ENCODE peak calls at places on chromosomes 6 and 20, in eight cellular contexts. One of them, this sample, is unnamed.

GRCh38 chr6:150491131-150491795 is 108.4 kb upstream of the PLEKHG1 start:
- DNase-seq in ovary: no peak
- DNase-seq in stomach: no peak
- DNase-seq in A549: peak
- DNase-seq in K562: no peak
- DNase-seq in transverse colon: no peak
- DNase-seq in tibial nerve: no peak
- DNase-seq in GM12878: peak
- DNase-seq in this sample: no peak

GRCh38 chr20:48171626-48172025 is 386.3 kb upstream of the SULF2 start:
- DNase-seq in ovary: no peak
- DNase-seq in stomach: no peak
- DNase-seq in A549: no peak
- DNase-seq in K562: no peak
- DNase-seq in transverse colon: no peak
- DNase-seq in tibial nerve: no peak
- DNase-seq in GM12878: no peak
- DNase-seq in this sample: no peak

GRCh38 chr6:52612336-52613096 is 35.7 kb upstream of the TRAM2 start:
- DNase-seq in ovary: no peak
- DNase-seq in stomach: no peak
- DNase-seq in A549: no peak
- DNase-seq in K562: no peak
- DNase-seq in transverse colon: no peak
- DNase-seq in tibial nerve: no peak
- DNase-seq in GM12878: no peak
- DNase-seq in this sample: no peak

GRCh38 chr6:142705054-142705453 is 239.9 kb downstream of the HIVEP2 start:
- DNase-seq in ovary: no peak
- DNase-seq in stomach: no peak
- DNase-seq in A549: no peak
- DNase-seq in K562: no peak
- DNase-seq in transverse colon: no peak
- DNase-seq in tibial nerve: no peak
- DNase-seq in GM12878: no peak
- DNase-seq in this sample: no peak

GRCh38 chr6:25727028-25727427 is 27.5 kb upstream of the SLC17A4 start:
- DNase-seq in ovary: no peak
- DNase-seq in stomach: no peak
- DNase-seq in A549: no peak
- DNase-seq in K562: no peak
- DNase-seq in transverse colon: no peak
- DNase-seq in tibial nerve: no peak
- DNase-seq in GM12878: no peak
- DNase-seq in this sample: no peak

GRCh38 chr6:31898200-31899011 is 908 bp upstream of the EHMT2 start:
- DNase-seq in ovary: peak
- DNase-seq in stomach: no peak
- DNase-seq in A549: peak
- DNase-seq in K562: peak
- DNase-seq in transverse colon: peak
- DNase-seq in tibial nerve: no peak
- DNase-seq in GM12878: no peak
- DNase-seq in this sample: peak

GRCh38 chr6:49409951-49410542 is 53.0 kb downstream of the MMUT start:
- DNase-seq in ovary: peak
- DNase-seq in stomach: peak
- DNase-seq in A549: peak
- DNase-seq in K562: peak
- DNase-seq in transverse colon: peak
- DNase-seq in tibial nerve: peak
- DNase-seq in GM12878: peak
- DNase-seq in this sample: peak

GRCh38 chr6:137185290-137185689 is 11.8 kb upstream of the IL22RA2 start:
- DNase-seq in ovary: no peak
- DNase-seq in stomach: no peak
- DNase-seq in A549: no peak
- DNase-seq in K562: no peak
- DNase-seq in transverse colon: no peak
- DNase-seq in tibial nerve: no peak
- DNase-seq in GM12878: no peak
- DNase-seq in this sample: no peak

GRCh38 chr6:87822011-87822410 is 120.0 kb upstream of the AKIRIN2 start:
- DNase-seq in ovary: no peak
- DNase-seq in stomach: no peak
- DNase-seq in A549: no peak
- DNase-seq in K562: no peak
- DNase-seq in transverse colon: no peak
- DNase-seq in tibial nerve: no peak
- DNase-seq in GM12878: no peak
- DNase-seq in this sample: peak

GRCh38 chr20:22403860-22404608 is 180.3 kb downstream of the FOXA2 start:
- DNase-seq in ovary: no peak
- DNase-seq in stomach: no peak
- DNase-seq in A549: no peak
- DNase-seq in K562: peak
- DNase-seq in transverse colon: no peak
- DNase-seq in tibial nerve: no peak
- DNase-seq in GM12878: no peak
- DNase-seq in this sample: peak

GRCh38 chr6:120260713-120261112 is 911.2 kb upstream of the MAN1A1 start:
- DNase-seq in ovary: no peak
- DNase-seq in stomach: no peak
- DNase-seq in A549: no peak
- DNase-seq in K562: no peak
- DNase-seq in transverse colon: no peak
- DNase-seq in tibial nerve: no peak
- DNase-seq in GM12878: no peak
- DNase-seq in this sample: no peak

GRCh38 chr6:10838794-10839333 is 525 bp upstream of the MAK start:
- DNase-seq in ovary: no peak
- DNase-seq in stomach: no peak
- DNase-seq in A549: no peak
- DNase-seq in K562: no peak
- DNase-seq in transverse colon: no peak
- DNase-seq in tibial nerve: no peak
- DNase-seq in GM12878: peak
- DNase-seq in this sample: no peak

GRCh38 chr6:81750660-81751387 is 1.7 kb downstream of the TENT5A start:
- DNase-seq in ovary: no peak
- DNase-seq in stomach: no peak
- DNase-seq in A549: no peak
- DNase-seq in K562: no peak
- DNase-seq in transverse colon: no peak
- DNase-seq in tibial nerve: no peak
- DNase-seq in GM12878: no peak
- DNase-seq in this sample: no peak

GRCh38 chr20:878511-879307 is 37.4 kb downstream of the ANGPT4 start:
- DNase-seq in ovary: no peak
- DNase-seq in stomach: no peak
- DNase-seq in A549: peak
- DNase-seq in K562: peak
- DNase-seq in transverse colon: no peak
- DNase-seq in tibial nerve: no peak
- DNase-seq in GM12878: no peak
- DNase-seq in this sample: no peak

GRCh38 chr20:875115-875514 is 41.0 kb downstream of the ANGPT4 start:
- DNase-seq in ovary: no peak
- DNase-seq in stomach: no peak
- DNase-seq in A549: no peak
- DNase-seq in K562: no peak
- DNase-seq in transverse colon: no peak
- DNase-seq in tibial nerve: no peak
- DNase-seq in GM12878: no peak
- DNase-seq in this sample: no peak

GRCh38 chr20:881051-881820 is 34.9 kb downstream of the ANGPT4 start:
- DNase-seq in ovary: no peak
- DNase-seq in stomach: no peak
- DNase-seq in A549: peak
- DNase-seq in K562: peak
- DNase-seq in transverse colon: no peak
- DNase-seq in tibial nerve: no peak
- DNase-seq in GM12878: peak
- DNase-seq in this sample: no peak

GRCh38 chr20:877814-878213 is 38.3 kb downstream of the ANGPT4 start:
- DNase-seq in ovary: no peak
- DNase-seq in stomach: no peak
- DNase-seq in A549: no peak
- DNase-seq in K562: no peak
- DNase-seq in transverse colon: no peak
- DNase-seq in tibial nerve: no peak
- DNase-seq in GM12878: no peak
- DNase-seq in this sample: no peak

DNA sequence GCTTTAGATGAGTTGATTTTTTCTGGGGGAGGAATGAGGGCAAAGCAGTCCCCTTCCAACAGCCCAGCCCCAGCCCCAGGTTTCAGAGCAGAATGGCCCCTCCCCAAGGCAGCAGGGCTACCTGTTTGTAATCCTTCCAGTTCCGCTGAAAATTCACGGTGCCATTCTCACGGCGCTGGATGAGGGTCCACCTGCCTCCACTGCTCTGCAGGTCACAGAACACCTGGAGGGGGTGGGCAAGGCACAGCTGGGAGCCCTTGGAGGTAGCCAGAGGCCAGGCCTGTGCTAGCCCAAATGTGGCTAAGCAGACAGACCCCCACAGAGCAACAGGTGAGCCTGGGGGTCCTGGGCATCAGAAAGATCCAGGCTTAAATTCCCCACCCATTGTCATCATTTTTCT is 36.5 kb downstream of the ANGPT4 start:
- DNase-seq in ovary: no peak
- DNase-seq in stomach: no peak
- DNase-seq in A549: no peak
- DNase-seq in K562: no peak
- DNase-seq in transverse colon: no peak
- DNase-seq in tibial nerve: no peak
- DNase-seq in GM12878: no peak
- DNase-seq in this sample: no peak
- TF ChIP-seq EP300 in ovary: no peak
- TF ChIP-seq EP300 in stomach: no peak
- TF ChIP-seq EP300 in A549: no peak
- TF ChIP-seq EP300 in K562: no peak
- TF ChIP-seq EP300 in transverse colon: no peak
- TF ChIP-seq EP300 in tibial nerve: no peak
- TF ChIP-seq EP300 in GM12878: no peak
- TF ChIP-seq EP300 in this sample: no peak

DNA sequence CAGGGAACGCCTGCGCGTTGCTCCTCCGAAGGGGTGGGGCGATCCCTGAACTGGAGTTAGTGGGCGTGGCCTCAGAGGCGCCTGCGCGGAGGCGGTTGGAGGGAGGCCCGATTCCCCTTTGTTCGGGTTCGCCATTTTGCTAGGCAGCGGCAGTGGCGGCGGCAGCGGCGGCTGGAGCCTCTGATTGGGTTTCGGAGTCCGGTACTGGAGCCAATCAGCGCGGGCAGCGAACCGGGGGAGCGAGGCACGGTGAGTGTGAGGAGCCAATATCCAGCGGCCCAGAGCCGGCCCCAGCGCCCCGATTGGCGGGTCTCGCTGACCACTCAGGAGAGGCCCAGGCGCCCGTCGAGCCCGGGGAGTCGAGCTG is at the start of gene NFYA:
- DNase-seq in ovary: no peak
- DNase-seq in stomach: peak
- DNase-seq in A549: no peak
- DNase-seq in K562: no peak
- DNase-seq in transverse colon: peak
- DNase-seq in tibial nerve: peak
- DNase-seq in GM12878: no peak
- DNase-seq in this sample: no peak
- TF ChIP-seq EP300 in ovary: no peak
- TF ChIP-seq EP300 in stomach: no peak
- TF ChIP-seq EP300 in A549: no peak
- TF ChIP-seq EP300 in K562: no peak
- TF ChIP-seq EP300 in transverse colon: no peak
- TF ChIP-seq EP300 in tibial nerve: peak
- TF ChIP-seq EP300 in GM12878: no peak
- TF ChIP-seq EP300 in this sample: no peak

GRCh38 chr20:32987044-32987825 is 17.0 kb downstream of the SUN5 start:
- DNase-seq in ovary: no peak
- DNase-seq in stomach: no peak
- DNase-seq in A549: no peak
- DNase-seq in K562: no peak
- DNase-seq in transverse colon: no peak
- DNase-seq in tibial nerve: no peak
- DNase-seq in GM12878: no peak
- DNase-seq in this sample: no peak
- TF ChIP-seq EP300 in ovary: no peak
- TF ChIP-seq EP300 in stomach: no peak
- TF ChIP-seq EP300 in A549: no peak
- TF ChIP-seq EP300 in K562: no peak
- TF ChIP-seq EP300 in transverse colon: no peak
- TF ChIP-seq EP300 in tibial nerve: no peak
- TF ChIP-seq EP300 in GM12878: no peak
- TF ChIP-seq EP300 in this sample: no peak

DNA sequence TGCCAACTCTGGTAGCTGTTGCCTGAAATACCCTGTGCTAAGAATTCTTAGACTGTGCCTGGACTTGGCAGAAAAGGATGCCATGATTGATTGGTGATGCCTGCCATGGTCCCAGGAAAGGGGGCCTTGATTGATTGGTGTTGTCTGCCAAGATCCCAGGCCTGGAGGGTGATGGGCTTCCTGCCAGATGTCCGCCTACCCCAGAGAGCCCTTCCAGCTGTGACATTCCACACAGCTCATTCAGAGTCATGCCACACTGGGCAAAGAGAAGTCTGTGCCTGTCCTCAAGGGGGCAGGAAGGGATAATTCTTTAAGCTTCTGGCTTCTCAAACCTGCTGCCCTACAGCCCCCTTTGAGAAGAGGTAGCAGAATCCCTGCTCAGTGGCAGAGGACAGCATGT is 24.6 kb downstream of the RIMS4 start:
- DNase-seq in ovary: no peak
- DNase-seq in stomach: no peak
- DNase-seq in A549: peak
- DNase-seq in K562: no peak
- DNase-seq in transverse colon: no peak
- DNase-seq in tibial nerve: no peak
- DNase-seq in GM12878: no peak
- DNase-seq in this sample: no peak
- TF ChIP-seq EP300 in ovary: no peak
- TF ChIP-seq EP300 in stomach: no peak
- TF ChIP-seq EP300 in A549: no peak
- TF ChIP-seq EP300 in K562: no peak
- TF ChIP-seq EP300 in transverse colon: no peak
- TF ChIP-seq EP300 in tibial nerve: no peak
- TF ChIP-seq EP300 in GM12878: no peak
- TF ChIP-seq EP300 in this sample: no peak

This sample was measured in HepG2.